ENCODE peak calls at places on chromosomes 5 and 9, in six cellular contexts. One of them, this sample, is unnamed.

GRCh38 chr5:102764381-102765005 is 9.4 kb downstream of the PAM start:
- DNase-seq in HEK293T: no peak
- DNase-seq in Daoy: no peak
- DNase-seq in hypothalamus: no peak
- DNase-seq in HT-29: no peak
- DNase-seq in left kidney: no peak
- DNase-seq in this sample: no peak

GRCh38 chr5:151406322-151406947 is 41.0 kb upstream of the SLC36A1 start:
- DNase-seq in left kidney: peak; percentile 12
- DNase-seq in HT-29: peak; percentile 33
- DNase-seq in HEK293T: peak; percentile 53
- DNase-seq in hypothalamus: no peak
- DNase-seq in Daoy: no peak
- DNase-seq in this sample: no peak

GRCh38 chr5:107564896-107565295 is 105.8 kb downstream of the EFNA5 start:
- DNase-seq in HT-29: no peak
- DNase-seq in Daoy: peak; percentile 53
- DNase-seq in hypothalamus: no peak
- DNase-seq in left kidney: no peak
- DNase-seq in HEK293T: no peak
- DNase-seq in this sample: no peak

GRCh38 chr5:13566903-13567339 is 377.6 kb downstream of the DNAH5 start:
- DNase-seq in left kidney: no peak
- DNase-seq in HEK293T: no peak
- DNase-seq in HT-29: peak; percentile 12
- DNase-seq in hypothalamus: no peak
- DNase-seq in Daoy: peak; percentile 19
- DNase-seq in this sample: no peak

GRCh38 chr5:92019376-92019990 is 636.4 kb upstream of the ARRDC3 start:
- DNase-seq in hypothalamus: no peak
- DNase-seq in left kidney: no peak
- DNase-seq in Daoy: peak; percentile 55
- DNase-seq in HT-29: no peak
- DNase-seq in HEK293T: no peak
- DNase-seq in this sample: no peak

GRCh38 chr5:172714491-172715420 is 56.2 kb downstream of the DUSP1 start:
- DNase-seq in HT-29: peak; percentile 86
- DNase-seq in Daoy: peak; percentile 77
- DNase-seq in hypothalamus: peak; percentile 47
- DNase-seq in left kidney: peak; percentile 81
- DNase-seq in HEK293T: peak; percentile 83
- DNase-seq in this sample: no peak

GRCh38 chr9:130215341-130216119 is 43.3 kb downstream of the NCS1 start:
- DNase-seq in HEK293T: no peak
- DNase-seq in Daoy: peak; percentile 85
- DNase-seq in left kidney: peak; percentile 50
- DNase-seq in hypothalamus: no peak
- DNase-seq in HT-29: no peak
- DNase-seq in this sample: no peak

GRCh38 chr9:101372327-101373118 is 12.3 kb downstream of the BAAT start:
- DNase-seq in Daoy: no peak
- DNase-seq in HT-29: no peak
- DNase-seq in left kidney: peak; percentile 3
- DNase-seq in hypothalamus: no peak
- DNase-seq in HEK293T: no peak
- DNase-seq in this sample: no peak

GRCh38 chr9:130156672-130157071 is 15.5 kb upstream of the NCS1 start:
- DNase-seq in HEK293T: no peak
- DNase-seq in left kidney: peak; percentile 23
- DNase-seq in Daoy: no peak
- DNase-seq in hypothalamus: no peak
- DNase-seq in HT-29: peak; percentile 44
- DNase-seq in this sample: no peak

GRCh38 chr9:80650964-80651555 is 1038.3 kb downstream of the TLE1 start:
- DNase-seq in Daoy: peak; percentile 2
- DNase-seq in hypothalamus: no peak
- DNase-seq in HT-29: no peak
- DNase-seq in HEK293T: no peak
- DNase-seq in left kidney: no peak
- DNase-seq in this sample: peak; percentile 21

GRCh38 chr5:71637133-71637532 is 50.0 kb downstream of the MCCC2 start:
- DNase-seq in HT-29: no peak
- DNase-seq in HEK293T: no peak
- DNase-seq in Daoy: no peak
- DNase-seq in left kidney: no peak
- DNase-seq in hypothalamus: no peak
- DNase-seq in this sample: no peak

GRCh38 chr9:36074870-36075532 is 38.3 kb downstream of the RECK start:
- DNase-seq in HT-29: peak; percentile 25
- DNase-seq in Daoy: peak; percentile 12
- DNase-seq in HEK293T: no peak
- DNase-seq in hypothalamus: peak; percentile 11
- DNase-seq in left kidney: peak; percentile 76
- DNase-seq in this sample: peak; percentile 77

GRCh38 chr9:137169764-137170460 is at the start of gene LRRC26:
- DNase-seq in HT-29: no peak
- DNase-seq in Daoy: no peak
- DNase-seq in left kidney: no peak
- DNase-seq in hypothalamus: no peak
- DNase-seq in HEK293T: no peak
- DNase-seq in this sample: no peak

GRCh38 chr9:88816141-88816540 is 175.1 kb upstream of the S1PR3 start:
- DNase-seq in hypothalamus: no peak
- DNase-seq in HT-29: no peak
- DNase-seq in left kidney: no peak
- DNase-seq in Daoy: peak; percentile 63
- DNase-seq in HEK293T: no peak
- DNase-seq in this sample: no peak

GRCh38 chr5:89972901-89973300 is 436.7 kb downstream of the CETN3 start:
- DNase-seq in HT-29: no peak
- DNase-seq in Daoy: no peak
- DNase-seq in hypothalamus: no peak
- DNase-seq in HEK293T: no peak
- DNase-seq in left kidney: no peak
- DNase-seq in this sample: no peak

GRCh38 chr9:120351106-120351505 is 228.9 kb downstream of the CDK5RAP2 start:
- DNase-seq in left kidney: peak; percentile 20
- DNase-seq in HEK293T: no peak
- DNase-seq in Daoy: no peak
- DNase-seq in hypothalamus: no peak
- DNase-seq in HT-29: no peak
- DNase-seq in this sample: no peak

GRCh38 chr5:173011602-173012001 is 28.0 kb downstream of the ATP6V0E1 start:
- DNase-seq in hypothalamus: no peak
- DNase-seq in HEK293T: no peak
- DNase-seq in HT-29: no peak
- DNase-seq in Daoy: no peak
- DNase-seq in left kidney: no peak
- DNase-seq in this sample: no peak

GRCh38 chr9:37952731-37953130 is 48.8 kb upstream of the SLC25A51 start:
- DNase-seq in hypothalamus: no peak
- DNase-seq in HT-29: no peak
- DNase-seq in left kidney: no peak
- DNase-seq in HEK293T: no peak
- DNase-seq in Daoy: peak; percentile 74
- DNase-seq in this sample: no peak

GRCh38 chr9:38160613-38161215 is 91.7 kb upstream of the SHB start:
- DNase-seq in hypothalamus: peak; percentile 1
- DNase-seq in HEK293T: peak; percentile 77
- DNase-seq in left kidney: peak; percentile 79
- DNase-seq in Daoy: peak; percentile 72
- DNase-seq in HT-29: peak; percentile 59
- DNase-seq in this sample: no peak

GRCh38 chr9:76621011-76621410 is 143.2 kb upstream of the PCA3 start:
- DNase-seq in HT-29: no peak
- DNase-seq in Daoy: no peak
- DNase-seq in HEK293T: no peak
- DNase-seq in left kidney: no peak
- DNase-seq in hypothalamus: no peak
- DNase-seq in this sample: no peak

GRCh38 chr5:77568082-77568481 is 70.4 kb downstream of the OTP start:
- DNase-seq in left kidney: no peak
- DNase-seq in Daoy: no peak
- DNase-seq in HT-29: no peak
- DNase-seq in hypothalamus: no peak
- DNase-seq in HEK293T: no peak
- DNase-seq in this sample: no peak

GRCh38 chr5:174610968-174611367 is 113.4 kb upstream of the MSX2 start:
- DNase-seq in hypothalamus: no peak
- DNase-seq in HT-29: peak; percentile 55
- DNase-seq in HEK293T: no peak
- DNase-seq in left kidney: no peak
- DNase-seq in Daoy: peak; percentile 15
- DNase-seq in this sample: no peak

GRCh38 chr5:160199410-160199911 is 29.8 kb upstream of the FABP6 start:
- DNase-seq in hypothalamus: peak; percentile 39
- DNase-seq in HT-29: peak; percentile 72
- DNase-seq in left kidney: peak; percentile 86
- DNase-seq in Daoy: peak; percentile 79
- DNase-seq in HEK293T: peak; percentile 90
- DNase-seq in this sample: no peak

GRCh38 chr9:129626944-129627297 is 958 bp downstream of the NTMT1 start:
- DNase-seq in HT-29: no peak
- DNase-seq in hypothalamus: no peak
- DNase-seq in HEK293T: no peak
- DNase-seq in Daoy: peak; percentile 57
- DNase-seq in left kidney: no peak
- DNase-seq in this sample: no peak

GRCh38 chr9:70352356-70352755 is 62.1 kb downstream of the KLF9 start:
- DNase-seq in HEK293T: no peak
- DNase-seq in left kidney: no peak
- DNase-seq in Daoy: no peak
- DNase-seq in hypothalamus: no peak
- DNase-seq in HT-29: no peak
- DNase-seq in this sample: no peak

GRCh38 chr9:108316066-108316465 is 539.7 kb downstream of the ACTL7B start:
- DNase-seq in Daoy: no peak
- DNase-seq in hypothalamus: no peak
- DNase-seq in left kidney: no peak
- DNase-seq in HEK293T: no peak
- DNase-seq in HT-29: no peak
- DNase-seq in this sample: no peak

GRCh38 chr5:50903651-50904050 is 237.2 kb downstream of the PARP8 start:
- DNase-seq in HEK293T: no peak
- DNase-seq in HT-29: no peak
- DNase-seq in left kidney: no peak
- DNase-seq in Daoy: no peak
- DNase-seq in hypothalamus: no peak
- DNase-seq in this sample: no peak

GRCh38 chr5:61280766-61281427 is 51.2 kb upstream of the ZSWIM6 start:
- DNase-seq in hypothalamus: peak; percentile 7
- DNase-seq in HT-29: peak; percentile 26
- DNase-seq in Daoy: no peak
- DNase-seq in left kidney: no peak
- DNase-seq in HEK293T: no peak
- DNase-seq in this sample: peak; percentile 78

GRCh38 chr9:106963684-106964083 is 100.7 kb downstream of the ZNF462 start:
- DNase-seq in hypothalamus: no peak
- DNase-seq in HEK293T: no peak
- DNase-seq in left kidney: no peak
- DNase-seq in HT-29: no peak
- DNase-seq in Daoy: no peak
- DNase-seq in this sample: no peak

GRCh38 chr5:88729476-88730182 is 153.4 kb downstream of the MEF2C start:
- DNase-seq in HT-29: peak; percentile 88
- DNase-seq in left kidney: peak; percentile 88
- DNase-seq in Daoy: peak; percentile 73
- DNase-seq in HEK293T: peak; percentile 41
- DNase-seq in hypothalamus: peak; percentile 33
- DNase-seq in this sample: peak; percentile 81

GRCh38 chr5:154612666-154613065 is 134.6 kb upstream of the HAND1 start:
- DNase-seq in Daoy: no peak
- DNase-seq in left kidney: no peak
- DNase-seq in HT-29: no peak
- DNase-seq in hypothalamus: no peak
- DNase-seq in HEK293T: no peak
- DNase-seq in this sample: no peak

This sample was measured in DMS 273 treated with DMSO at 0.1 percent for 48 hours.